ENCODE peak calls at places on chromosome 14, in ten cellular contexts. Z is progenitor cell of endocrine pancreas, N is A549, S is cardiac fibroblast, I is fibroblast of villous mesenchyme, K is psoas muscle, B is tibial nerve, T is fibroblast of lung, R is SK-N-SH, P is HL-60. Q is an unnamed sample.

GRCh38 chr14:105126126-105126969 is 42.2 kb downstream of the JAG2 start:
- DNase-seq in T (no peak), P (no peak), R (no peak), N (no peak), S (no peak), Z (no peak), B (no peak), I (no peak), K (no peak), Q (peak)

GRCh38 chr14:61598980-61599379 is 96.3 kb upstream of the HIF1A start:
- DNase-seq in N (no peak), I (peak), Z (no peak), P (no peak), T (no peak), S (no peak), K (no peak), B (no peak), R (no peak), Q (no peak)

GRCh38 chr14:69715725-69716482 is 51.0 kb upstream of the SRSF5 start:
- DNase-seq in P (peak), N (no peak), K (peak), B (no peak), Z (no peak), T (peak), I (peak), S (peak), R (peak), Q (peak)

GRCh38 chr14:66540038-66540437 is 32.1 kb downstream of the GPHN start:
- DNase-seq in S (no peak), I (no peak), T (no peak), N (no peak), K (no peak), P (no peak), R (no peak), Z (no peak), B (no peak), Q (no peak)

GRCh38 chr14:92651793-92652382 is 96.5 kb downstream of the LGMN start:
- DNase-seq in B (peak), Z (no peak), I (no peak), N (no peak), R (no peak), T (no peak), K (peak), S (no peak), P (peak), Q (peak)

GRCh38 chr14:31360919-31361662 is 59.3 kb downstream of the HEATR5A start:
- DNase-seq in Z (no peak), K (no peak), I (no peak), S (peak), B (no peak), P (no peak), R (no peak), N (peak), T (peak), Q (no peak)

GRCh38 chr14:57266060-57266459 is 2.6 kb downstream of the EXOC5 start:
- DNase-seq in Z (no peak), R (no peak), B (no peak), P (no peak), T (no peak), K (no peak), I (peak), N (no peak), S (no peak), Q (no peak)

GRCh38 chr14:104517426-104517825 is 62.1 kb upstream of the C14orf180 start:
- DNase-seq in S (no peak), B (no peak), N (peak), P (no peak), R (no peak), I (no peak), K (no peak), Z (no peak), T (no peak), Q (no peak)

GRCh38 chr14:51129130-51129529 is 34.2 kb upstream of the TRIM9 start:
- DNase-seq in R (no peak), B (no peak), Z (no peak), T (no peak), S (no peak), P (no peak), I (no peak), K (no peak), N (peak), Q (no peak)

GRCh38 chr14:53399057-53399456 is 245.9 kb upstream of the DDHD1 start:
- DNase-seq in B (no peak), R (no peak), K (no peak), T (peak), S (peak), I (peak), N (peak), Z (no peak), P (peak), Q (no peak)

GRCh38 chr14:68787235-68787727 is 5.6 kb downstream of the ZFP36L1 start:
- DNase-seq in I (no peak), B (no peak), P (no peak), R (no peak), K (no peak), N (peak), S (no peak), Z (no peak), T (peak), Q (no peak)

GRCh38 chr14:22220427-22220826 is 368.6 kb downstream of the DAD1 start:
- DNase-seq in S (peak), T (peak), K (no peak), R (no peak), Z (no peak), B (no peak), N (no peak), I (no peak), P (no peak), Q (no peak)

GRCh38 chr14:75522224-75522764 is at the start of gene BATF:
- DNase-seq in P (peak), B (no peak), S (peak), R (no peak), Z (no peak), I (no peak), K (no peak), N (no peak), T (no peak), Q (peak)

GRCh38 chr14:95157987-95158712 is 821 bp upstream of the DICER1 start:
- DNase-seq in I (no peak), B (peak), K (peak), P (peak), N (peak), S (no peak), T (no peak), R (no peak), Z (no peak), Q (no peak)

GRCh38 chr14:56803816-56804535 is 6.3 kb downstream of the OTX2 start:
- DNase-seq in Z (no peak), P (no peak), N (no peak), K (no peak), R (no peak), B (no peak), T (no peak), I (no peak), S (no peak), Q (no peak)

GRCh38 chr14:68951051-68951797 is 27.9 kb downstream of the ACTN1 start:
- DNase-seq in P (peak), K (peak), N (peak), R (peak), Z (no peak), T (peak), I (peak), S (peak), B (peak), Q (peak)

GRCh38 chr14:57389646-57390036 is 745 bp upstream of the NAA30 start:
- DNase-seq in K (no peak), Z (no peak), N (no peak), B (no peak), T (no peak), P (peak), I (no peak), S (no peak), R (peak), Q (no peak)

GRCh38 chr14:99855271-99855670 is 62.1 kb downstream of the EML1 start:
- DNase-seq in T (no peak), S (no peak), B (no peak), P (no peak), I (no peak), Z (no peak), K (no peak), R (no peak), N (no peak), Q (no peak)

GRCh38 chr14:97164014-97164413 is 366.8 kb downstream of the VRK1 start:
- DNase-seq in R (no peak), N (no peak), K (no peak), S (no peak), P (no peak), T (no peak), I (no peak), B (no peak), Z (no peak), Q (no peak)

GRCh38 chr14:72736348-72736747 is 157.6 kb downstream of the DPF3 start:
- DNase-seq in K (no peak), Z (no peak), B (no peak), T (peak), P (no peak), I (peak), R (peak), N (peak), S (peak), Q (no peak)

GRCh38 chr14:92471919-92472318 is 41.7 kb upstream of the RIN3 start:
- DNase-seq in K (no peak), R (no peak), T (peak), B (no peak), P (no peak), I (peak), N (peak), S (peak), Z (no peak), Q (no peak)

GRCh38 chr14:71824816-71825215 is 107.4 kb upstream of the RGS6 start:
- DNase-seq in S (no peak), R (no peak), K (no peak), B (no peak), I (no peak), Z (no peak), N (no peak), P (no peak), T (no peak), Q (no peak)

GRCh38 chr14:79279645-79280399 is 931.5 kb downstream of the DIO2 start:
- DNase-seq in Z (no peak), K (no peak), I (peak), B (no peak), P (no peak), N (no peak), S (peak), T (peak), R (peak), Q (no peak)

GRCh38 chr14:95876769-95877490 is at the start of gene TUNAR:
- DNase-seq in K (no peak), T (peak), S (peak), R (peak), Z (peak), P (no peak), I (no peak), B (no peak), N (no peak), Q (no peak)

GRCh38 chr14:69475194-69475818 is 9.2 kb upstream of the PLEKHD1 start:
- DNase-seq in N (peak), Z (no peak), P (no peak), S (peak), T (peak), K (no peak), B (no peak), I (peak), R (peak), Q (peak)

GRCh38 chr14:93951798-93952540 is 24.4 kb downstream of the ASB2 start:
- DNase-seq in S (no peak), P (no peak), R (no peak), N (no peak), B (no peak), K (peak), Z (no peak), I (no peak), T (peak), Q (no peak)

GRCh38 chr14:104420990-104421389 is 158.6 kb upstream of the C14orf180 start:
- DNase-seq in B (no peak), N (no peak), Z (no peak), R (no peak), I (no peak), S (no peak), K (no peak), T (no peak), P (no peak), Q (no peak)

GRCh38 chr14:38171197-38171596 is 36.5 kb upstream of the SSTR1 start:
- DNase-seq in K (no peak), R (no peak), P (no peak), T (peak), S (peak), B (no peak), Z (no peak), I (no peak), N (no peak), Q (no peak)

GRCh38 chr14:66228267-66228970 is 257.8 kb upstream of the CCDC196 start:
- DNase-seq in R (no peak), P (no peak), T (peak), S (peak), I (no peak), N (peak), B (no peak), K (no peak), Z (no peak), Q (no peak)

GRCh38 chr14:36661506-36662257 is at the start of gene PAX9:
- DNase-seq in Z (peak), B (peak), N (peak), P (peak), T (peak), S (peak), K (peak), R (peak), I (no peak), Q (peak)

GRCh38 chr14:91509083-91509877 is 830 bp downstream of the PPP4R3A start:
- DNase-seq in T (no peak), K (peak), N (peak), R (peak), B (no peak), P (no peak), S (peak), Z (peak), I (no peak), Q (peak)

GRCh38 chr14:52961060-52961639 is 10.3 kb upstream of the FERMT2 start:
- DNase-seq in I (peak), N (peak), R (peak), Z (no peak), K (peak), B (no peak), T (peak), S (peak), P (no peak), Q (no peak)

GRCh38 chr14:68651652-68652432 is 141.0 kb downstream of the ZFP36L1 start:
- DNase-seq in K (no peak), N (no peak), I (peak), P (no peak), R (no peak), T (peak), S (no peak), B (no peak), Z (no peak), Q (no peak)

GRCh38 chr14:66476964-66477363 is 9.2 kb upstream of the CCDC196 start:
- DNase-seq in R (peak), I (peak), B (no peak), P (no peak), T (peak), Z (no peak), K (no peak), N (peak), S (peak), Q (no peak)

DNA sequence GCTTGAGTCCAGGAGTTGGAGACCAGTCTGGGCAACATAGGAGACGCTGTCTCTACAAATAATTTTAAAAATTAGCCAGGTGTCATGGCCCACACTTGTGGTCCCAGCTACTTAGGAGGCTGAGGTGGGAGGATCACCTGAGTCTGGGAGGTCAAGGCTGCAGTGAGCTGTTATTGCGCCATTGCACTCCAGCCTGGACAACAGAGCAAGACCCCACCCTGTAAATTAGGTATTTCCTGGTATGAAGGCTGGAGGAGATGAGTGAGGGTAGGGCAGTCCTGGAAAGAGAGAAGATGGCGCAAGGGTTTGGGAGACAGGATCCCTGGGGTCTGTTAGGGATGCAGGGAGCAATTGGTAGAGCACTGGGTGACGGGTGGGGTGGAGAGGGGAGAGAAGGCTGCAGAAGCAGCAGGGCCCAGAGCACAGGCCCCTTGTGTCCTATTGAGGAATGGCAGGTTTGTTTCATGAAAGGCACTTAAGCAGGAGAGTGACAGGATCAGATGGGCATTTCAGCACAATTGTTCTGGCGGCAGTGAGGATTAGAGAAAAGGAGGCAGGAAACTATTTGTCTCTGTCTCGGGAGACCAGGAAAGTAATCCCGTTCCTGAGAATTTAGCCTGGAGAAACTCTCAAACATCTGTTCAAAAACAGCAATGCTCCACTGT is 47.2 kb upstream of the KTN1 start:
- DNase-seq in P (no peak), I (no peak), B (no peak), R (no peak), K (no peak), N (no peak), Z (no peak), S (no peak), T (no peak), Q (no peak)
- TF ChIP-seq CTCF in P (no peak), I (peak), B (no peak), R (no peak), K (no peak), N (no peak), Z (peak), S (peak), T (no peak), Q (no peak)

GRCh38 chr14:40271480-40271879 is 839.2 kb upstream of the FBXO33 start:
- DNase-seq in K (no peak), P (no peak), S (no peak), Z (no peak), T (no peak), R (no peak), N (no peak), I (no peak), B (no peak), Q (no peak)
- TF ChIP-seq CTCF in K (no peak), P (no peak), S (no peak), Z (no peak), T (no peak), R (no peak), N (no peak), I (no peak), B (no peak), Q (no peak)

DNA sequence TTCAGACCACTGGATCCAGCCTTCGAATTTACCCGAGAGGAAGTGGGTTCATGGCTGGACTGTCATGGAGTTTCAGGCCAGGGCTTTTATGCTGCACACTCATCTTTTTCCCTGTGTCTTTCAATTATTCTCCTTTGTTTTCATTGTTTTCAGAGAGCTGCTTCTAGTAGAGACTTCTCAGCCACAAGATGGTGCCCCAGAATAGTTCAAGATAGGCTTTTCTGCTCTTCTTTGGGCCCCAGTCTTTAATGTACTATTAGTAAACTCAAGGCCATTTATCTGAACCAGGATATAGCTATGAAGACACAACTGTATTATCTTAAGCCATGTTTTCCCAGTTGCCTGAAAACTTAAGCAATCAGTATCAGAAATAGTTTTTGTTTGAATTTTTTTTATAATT is 30.4 kb upstream of the PSMA6 start:
- DNase-seq in B (no peak), T (no peak), I (peak), K (no peak), N (peak), R (no peak), P (no peak), Z (no peak), S (peak), Q (no peak)
- TF ChIP-seq CTCF in B (peak), T (peak), I (peak), K (peak), N (no peak), R (no peak), P (no peak), Z (no peak), S (no peak), Q (no peak)

GRCh38 chr14:49581209-49581960 is 4.8 kb downstream of the RPS29 start:
- DNase-seq in S (no peak), R (no peak), T (no peak), B (no peak), N (no peak), K (no peak), I (no peak), P (no peak), Z (no peak), Q (no peak)

GRCh38 chr14:49578141-49578540 is 8.0 kb downstream of the RPS29 start:
- DNase-seq in I (no peak), B (no peak), P (no peak), T (no peak), N (no peak), K (no peak), R (no peak), S (no peak), Z (no peak), Q (no peak)

GRCh38 chr14:49581961-49582210 is 4.3 kb downstream of the RPS29 start:
- DNase-seq in P (no peak), S (no peak), K (no peak), R (no peak), B (no peak), N (no peak), Z (no peak), I (no peak), T (no peak), Q (no peak)

GRCh38 chr14:49582211-49582977 is 3.8 kb downstream of the RPS29 start:
- DNase-seq in R (no peak), T (no peak), N (no peak), I (no peak), K (no peak), Z (no peak), S (no peak), P (no peak), B (no peak), Q (no peak)

GRCh38 chr14:49579841-49580240 is 6.3 kb downstream of the RPS29 start:
- DNase-seq in R (no peak), S (no peak), P (no peak), N (no peak), K (no peak), T (no peak), Z (no peak), B (no peak), I (no peak), Q (no peak)
- TF ChIP-seq CTCF in R (no peak), S (no peak), P (no peak), N (no peak), K (no peak), T (no peak), Z (no peak), B (no peak), I (no peak), Q (no peak)

GRCh38 chr14:24991821-24992220 is 58.1 kb downstream of the STXBP6 start:
- DNase-seq in R (no peak), B (no peak), K (no peak), Z (no peak), I (no peak), T (no peak), N (no peak), S (no peak), P (no peak), Q (no peak)
- TF ChIP-seq CTCF in R (no peak), B (no peak), K (no peak), Z (no peak), I (no peak), T (no peak), N (no peak), S (no peak), P (no peak), Q (no peak)

GRCh38 chr14:64766430-64767151 is 62.4 kb downstream of the PLEKHG3 start:
- DNase-seq in N (no peak), K (no peak), R (no peak), Z (no peak), B (no peak), I (no peak), S (no peak), T (no peak), P (no peak), Q (peak)
- TF ChIP-seq CTCF in N (no peak), K (no peak), R (no peak), Z (peak), B (no peak), I (no peak), S (no peak), T (no peak), P (no peak), Q (no peak)

DNA sequence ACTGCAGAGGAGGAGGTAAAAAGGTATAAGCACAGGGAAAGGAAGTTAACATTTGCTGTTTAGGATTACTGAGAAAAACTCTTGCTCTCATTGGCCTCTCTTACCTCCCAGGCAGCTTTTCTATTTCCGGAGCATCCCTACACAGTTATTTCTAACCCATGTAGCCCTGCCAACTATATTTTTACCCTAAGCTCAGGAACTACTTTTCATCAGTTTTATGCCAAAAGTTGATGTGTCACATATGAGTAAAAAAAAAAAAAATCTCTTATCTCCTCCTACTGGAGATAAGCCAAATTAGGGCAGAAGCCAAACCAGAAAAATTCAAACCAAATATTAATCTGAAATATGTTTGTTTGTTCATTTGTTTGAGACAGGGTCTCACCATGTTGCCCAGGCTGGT is 34.4 kb upstream of the PSMA6 start:
- DNase-seq in Z (no peak), T (peak), P (no peak), S (peak), B (no peak), I (no peak), N (no peak), R (no peak), K (no peak), Q (no peak)
- TF ChIP-seq CTCF in Z (no peak), T (no peak), P (no peak), S (no peak), B (no peak), I (no peak), N (no peak), R (no peak), K (no peak), Q (no peak)

Q was measured in lower leg skin.